ENCODE peak calls at places on chromosome X, in seven cellular contexts. Q is GM18507; R is activated T-helper 1 cell treated with anti-CD3 and anti-CD28 coated beads, Interleukin-12 subunit alpha, Interleukin-12 subunit beta, Interleukin-2, Interleukin-4 antibody, amounts not matched to agents 30 ng/mL and 10 ng/mL and 1 ng/mL, durations not matched to agents 14 hours and 24 hours and 36 hours; A is GM03348; G is substantia nigra; V is colonic mucosa; B is endothelial cell. C is an unnamed sample.

GRCh38 chrX:20718592-20718991 is 451.9 kb upstream of the RPS6KA3 start:
- DNase-seq in Q (no peak), R (no peak), A (no peak), G (no peak), V (no peak), B (no peak), C (peak)

GRCh38 chrX:153793291-153793690 is 884 bp downstream of the IDH3G start:
- DNase-seq in Q (no peak), R (no peak), A (peak), G (no peak), V (peak), B (no peak), C (no peak)

GRCh38 chrX:18457000-18457399 is 31.6 kb downstream of the CDKL5 start:
- DNase-seq in Q (no peak), R (no peak), A (no peak), G (no peak), V (no peak), B (no peak), C (no peak)

GRCh38 chrX:153400146-153401132 is 711 bp downstream of the PNMA6E start:
- DNase-seq in Q (peak), R (peak), A (no peak), G (no peak), V (no peak), B (peak), C (no peak)

GRCh38 chrX:136047969-136048368 is 62.7 kb downstream of the SLC9A6 start:
- DNase-seq in Q (no peak), R (no peak), A (peak), G (no peak), V (no peak), B (no peak), C (no peak)

GRCh38 chrX:68488657-68489056 is 10.2 kb upstream of the YIPF6 start:
- DNase-seq in Q (no peak), R (no peak), A (no peak), G (no peak), V (peak), B (no peak), C (no peak)

GRCh38 chrX:118025193-118025592 is 91.4 kb downstream of the KLHL13 start:
- DNase-seq in Q (no peak), R (no peak), A (no peak), G (no peak), V (no peak), B (no peak), C (no peak)

GRCh38 chrX:44036336-44036735 is 63.1 kb upstream of the NDP start:
- DNase-seq in Q (no peak), R (no peak), A (peak), G (no peak), V (no peak), B (no peak), C (no peak)

GRCh38 chrX:15864629-15865028 is 10.0 kb upstream of the AP1S2 start:
- DNase-seq in Q (no peak), R (no peak), A (no peak), G (no peak), V (no peak), B (no peak), C (no peak)

GRCh38 chrX:108224218-108224617 is 132.6 kb downstream of the ATG4A start:
- DNase-seq in Q (no peak), R (no peak), A (no peak), G (no peak), V (no peak), B (no peak), C (no peak)

GRCh38 chrX:40086569-40087335 is 11.0 kb downstream of the BCOR start:
- DNase-seq in Q (no peak), R (no peak), A (no peak), G (peak), V (no peak), B (no peak), C (peak)

GRCh38 chrX:22134681-22135080 is 102.6 kb downstream of the PHEX start:
- DNase-seq in Q (no peak), R (no peak), A (peak), G (no peak), V (no peak), B (no peak), C (no peak)

GRCh38 chrX:1086444-1087409 is 125.7 kb downstream of the CRLF2 start:
- DNase-seq in Q (no peak), R (no peak), A (no peak), G (no peak), V (no peak), B (no peak), C (no peak)

GRCh38 chrX:80021611-80022010 is 7.1 kb downstream of the TBX22 start:
- DNase-seq in Q (no peak), R (no peak), A (no peak), G (no peak), V (no peak), B (no peak), C (peak)